ENCODE peak calls at places on chromosomes 1 and 21, in four cellular contexts. One of them, this sample, is unnamed.

GRCh38 chr1:24107462-24108225 is 4.3 kb downstream of the MYOM3 start:
- DNase-seq in RCC 7860: peak
- DNase-seq in BE2C: no peak
- DNase-seq in stomach: no peak
- DNase-seq in this sample: no peak

GRCh38 chr1:92623187-92623778 is 136.6 kb upstream of the GFI1 start:
- DNase-seq in stomach: no peak
- DNase-seq in BE2C: no peak
- DNase-seq in RCC 7860: no peak
- DNase-seq in this sample: no peak

GRCh38 chr1:226104671-226105121 is 42.2 kb downstream of the H3-3A start:
- DNase-seq in RCC 7860: peak
- DNase-seq in stomach: no peak
- DNase-seq in BE2C: no peak
- DNase-seq in this sample: no peak

GRCh38 chr1:17596651-17597509 is 57.4 kb downstream of the ARHGEF10L start:
- DNase-seq in stomach: no peak
- DNase-seq in RCC 7860: no peak
- DNase-seq in BE2C: peak
- DNase-seq in this sample: no peak

GRCh38 chr1:174358786-174359453 is 88.8 kb upstream of the GPR52 start:
- DNase-seq in stomach: peak
- DNase-seq in RCC 7860: no peak
- DNase-seq in BE2C: peak
- DNase-seq in this sample: no peak

GRCh38 chr1:31396633-31397351 is 16.2 kb upstream of the SERINC2 start:
- DNase-seq in BE2C: no peak
- DNase-seq in stomach: no peak
- DNase-seq in RCC 7860: peak
- DNase-seq in this sample: no peak

GRCh38 chr1:245810789-245811337 is 656.1 kb downstream of the KIF26B start:
- DNase-seq in BE2C: no peak
- DNase-seq in stomach: no peak
- DNase-seq in RCC 7860: no peak
- DNase-seq in this sample: no peak

GRCh38 chr1:7616076-7616833 is 154.8 kb upstream of the VAMP3 start:
- DNase-seq in BE2C: no peak
- DNase-seq in stomach: peak
- DNase-seq in RCC 7860: no peak
- DNase-seq in this sample: no peak

GRCh38 chr1:34690269-34690668 is 64.6 kb upstream of the GJB5 start:
- DNase-seq in RCC 7860: no peak
- DNase-seq in stomach: no peak
- DNase-seq in BE2C: no peak
- DNase-seq in this sample: no peak

GRCh38 chr1:184614667-184615066 is 140.0 kb downstream of the EDEM3 start:
- DNase-seq in BE2C: no peak
- DNase-seq in stomach: no peak
- DNase-seq in RCC 7860: no peak
- DNase-seq in this sample: no peak

GRCh38 chr1:104630567-104630966 is 880.9 kb downstream of the AMY1C start:
- DNase-seq in stomach: no peak
- DNase-seq in BE2C: no peak
- DNase-seq in RCC 7860: no peak
- DNase-seq in this sample: no peak

GRCh38 chr1:21149862-21150432 is 26.8 kb downstream of the EIF4G3 start:
- DNase-seq in stomach: no peak
- DNase-seq in BE2C: no peak
- DNase-seq in RCC 7860: peak
- DNase-seq in this sample: no peak

GRCh38 chr1:223353939-223354338 is 10.0 kb downstream of the SUSD4 start:
- DNase-seq in BE2C: no peak
- DNase-seq in stomach: no peak
- DNase-seq in RCC 7860: no peak
- DNase-seq in this sample: no peak

GRCh38 chr1:59972216-59972924 is 45.8 kb upstream of the CYP2J2 start:
- DNase-seq in RCC 7860: no peak
- DNase-seq in BE2C: peak
- DNase-seq in stomach: no peak
- DNase-seq in this sample: no peak

GRCh38 chr1:15749399-15750291 is 7.3 kb downstream of the TMEM82 start:
- DNase-seq in stomach: no peak
- DNase-seq in RCC 7860: no peak
- DNase-seq in BE2C: no peak
- DNase-seq in this sample: no peak

GRCh38 chr1:77759090-77760028 is at the start of gene USP33:
- DNase-seq in RCC 7860: peak
- DNase-seq in BE2C: peak
- DNase-seq in stomach: peak
- DNase-seq in this sample: peak

GRCh38 chr1:38451541-38451993 is 405.0 kb upstream of the POU3F1 start:
- DNase-seq in stomach: no peak
- DNase-seq in BE2C: no peak
- DNase-seq in RCC 7860: peak
- DNase-seq in this sample: no peak

GRCh38 chr1:83822206-83822605 is 176.7 kb downstream of the TTLL7 start:
- DNase-seq in stomach: no peak
- DNase-seq in BE2C: no peak
- DNase-seq in RCC 7860: no peak
- DNase-seq in this sample: no peak

GRCh38 chr1:77400781-77401180 is 119.0 kb downstream of the AK5 start:
- DNase-seq in stomach: no peak
- DNase-seq in BE2C: no peak
- DNase-seq in RCC 7860: no peak
- DNase-seq in this sample: no peak

GRCh38 chr1:34701326-34702129 is 53.3 kb upstream of the GJB5 start:
- DNase-seq in RCC 7860: no peak
- DNase-seq in stomach: no peak
- DNase-seq in BE2C: no peak
- DNase-seq in this sample: no peak

GRCh38 chr1:64320899-64321624 is 117.6 kb downstream of the UBE2U start:
- DNase-seq in stomach: no peak
- DNase-seq in BE2C: no peak
- DNase-seq in RCC 7860: no peak
- DNase-seq in this sample: no peak

GRCh38 chr1:228112167-228112566 is 3.1 kb upstream of the MRPL55 start:
- DNase-seq in BE2C: no peak
- DNase-seq in RCC 7860: no peak
- DNase-seq in stomach: no peak
- DNase-seq in this sample: no peak

GRCh38 chr1:36092798-36093185 is 4.1 kb downstream of the ADPRS start:
- DNase-seq in RCC 7860: no peak
- DNase-seq in stomach: no peak
- DNase-seq in BE2C: no peak
- DNase-seq in this sample: no peak

GRCh38 chr1:10787274-10787673 is 9.2 kb downstream of the CASZ1 start:
- DNase-seq in RCC 7860: no peak
- DNase-seq in stomach: no peak
- DNase-seq in BE2C: no peak
- DNase-seq in this sample: no peak

GRCh38 chr1:118119111-118119510 is 65.9 kb downstream of the SPAG17 start:
- DNase-seq in stomach: no peak
- DNase-seq in RCC 7860: no peak
- DNase-seq in BE2C: no peak
- DNase-seq in this sample: no peak

GRCh38 chr1:17438176-17438976 is 1.1 kb downstream of the RCC2 start:
- DNase-seq in stomach: peak
- DNase-seq in RCC 7860: peak
- DNase-seq in BE2C: peak
- DNase-seq in this sample: peak

GRCh38 chr1:91075233-91076135 is 53.6 kb upstream of the ZNF644 start:
- DNase-seq in stomach: no peak
- DNase-seq in RCC 7860: no peak
- DNase-seq in BE2C: no peak
- DNase-seq in this sample: no peak

GRCh38 chr1:172957491-172957890 is 93.2 kb downstream of the TNFSF18 start:
- DNase-seq in BE2C: no peak
- DNase-seq in RCC 7860: no peak
- DNase-seq in stomach: no peak
- DNase-seq in this sample: no peak

GRCh38 chr1:87392241-87393192 is 63.8 kb downstream of the LMO4 start:
- DNase-seq in stomach: no peak
- DNase-seq in BE2C: no peak
- DNase-seq in RCC 7860: peak
- DNase-seq in this sample: no peak

GRCh38 chr1:232722626-232723025 is 82.6 kb upstream of the MAP10 start:
- DNase-seq in stomach: no peak
- DNase-seq in RCC 7860: no peak
- DNase-seq in BE2C: no peak
- DNase-seq in this sample: no peak

GRCh38 chr21:42652527-42653491 is 612 bp upstream of the PDE9A start:
- DNase-seq in RCC 7860: no peak
- DNase-seq in BE2C: peak
- DNase-seq in stomach: peak
- DNase-seq in this sample: peak

GRCh38 chr1:12546771-12547585 is 71.0 kb downstream of the DHRS3 start:
- DNase-seq in stomach: no peak
- DNase-seq in RCC 7860: no peak
- DNase-seq in BE2C: no peak
- DNase-seq in this sample: no peak

GRCh38 chr1:198253668-198254067 is 96.9 kb downstream of the NEK7 start:
- DNase-seq in RCC 7860: peak
- DNase-seq in BE2C: no peak
- DNase-seq in stomach: no peak
- DNase-seq in this sample: no peak

GRCh38 chr1:96365076-96365475 is 356.5 kb upstream of the PTBP2 start:
- DNase-seq in RCC 7860: no peak
- DNase-seq in BE2C: no peak
- DNase-seq in stomach: no peak
- DNase-seq in this sample: no peak

GRCh38 chr21:45640001-45640887 is 3.3 kb upstream of the PCBP3 start:
- DNase-seq in stomach: no peak
- DNase-seq in RCC 7860: no peak
- DNase-seq in BE2C: no peak
- DNase-seq in this sample: no peak

GRCh38 chr21:14955936-14956520 is 108.8 kb downstream of the NRIP1 start:
- DNase-seq in BE2C: no peak
- DNase-seq in RCC 7860: no peak
- DNase-seq in stomach: no peak
- DNase-seq in this sample: no peak

This sample was measured in left lobe of liver.